ENCODE peak calls at places on chromosomes 2 and 18, in four cellular contexts. I, R, X and B are unnamed samples.

GRCh38 chr18:6601241-6601640 is 128.3 kb upstream of the ARHGAP28 start:
- DNase-seq in X (no peak), R (no peak), I (no peak), B (no peak)

GRCh38 chr2:88857274-88857741 is 165.8 kb downstream of the RPIA start:
- DNase-seq in X (no peak), R (no peak), I (no peak), B (no peak)

GRCh38 chr2:121999273-121999672 is 243.8 kb downstream of the TSN start:
- DNase-seq in I (no peak), X (no peak), R (no peak), B (no peak)

GRCh38 chr2:237888389-237888788 is 29.0 kb downstream of the RAMP1 start:
- DNase-seq in I (no peak), R (no peak), X (no peak), B (no peak)

GRCh38 chr2:705971-706511 is 28.8 kb upstream of the TMEM18 start:
- DNase-seq in R (no peak), I (no peak), X (no peak), B (no peak)

GRCh38 chr2:239949537-239949936 is 75.6 kb downstream of the NDUFA10 start:
- DNase-seq in X (no peak), R (no peak), I (no peak), B (no peak)

GRCh38 chr2:63000801-63001200 is 49.8 kb upstream of the OTX1 start:
- DNase-seq in I (no peak), R (no peak), X (no peak), B (no peak)

GRCh38 chr2:80968450-80968849 is 663.9 kb upstream of the LRRTM1 start:
- DNase-seq in R (no peak), I (no peak), X (no peak), B (no peak)

GRCh38 chr2:61471905-61472805 is 1.3 kb upstream of the USP34 start:
- DNase-seq in X (no peak), R (no peak), I (peak), B (no peak)

GRCh38 chr18:11872479-11873136 is 21.4 kb downstream of the CHMP1B start:
- DNase-seq in I (peak), X (peak), R (no peak), B (no peak)

GRCh38 chr2:100416939-100417744 is at the start of gene CHST10:
- DNase-seq in X (no peak), I (peak), R (peak), B (no peak)

GRCh38 chr2:239297142-239298125 is 103.4 kb downstream of the HDAC4 start:
- DNase-seq in I (peak), R (no peak), X (no peak), B (peak)

GRCh38 chr2:143616452-143616851 is 487.2 kb downstream of the ARHGAP15 start:
- DNase-seq in R (no peak), I (no peak), X (no peak), B (no peak)

GRCh38 chr18:21241224-21242131 is 554 bp upstream of the GREB1L start:
- DNase-seq in R (no peak), X (no peak), I (peak), B (no peak)

DNA sequence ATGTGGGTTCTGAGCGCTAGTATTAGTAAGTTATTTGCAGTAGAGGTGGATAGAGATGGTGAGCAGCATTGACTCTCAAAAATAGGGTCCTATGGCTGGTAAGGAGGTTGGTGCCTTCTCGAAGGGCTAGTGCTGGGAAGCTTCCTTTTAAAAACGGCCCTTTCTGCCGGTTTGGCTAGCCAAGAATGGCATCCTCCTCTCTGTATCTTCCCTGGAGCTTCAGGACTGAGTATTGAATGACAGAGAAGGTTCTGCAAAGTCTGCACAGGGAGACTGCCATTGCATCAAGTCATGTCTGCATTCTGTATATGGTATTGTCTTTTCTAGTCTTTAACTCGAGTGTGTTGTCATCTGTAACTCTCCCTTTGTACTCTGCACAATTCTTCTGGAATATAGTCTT is 1.0 kb downstream of the LDLRAD4 start:
- DNase-seq in R (no peak), X (no peak), I (no peak), B (peak)
- H3K4me3 ChIP-seq in R (no peak), X (no peak), I (no peak), B (peak)

GRCh38 chr2:47898089-47898731 is 8.1 kb downstream of the FBXO11 start:
- DNase-seq in I (no peak), X (no peak), R (no peak), B (no peak)
- H3K4me3 ChIP-seq in I (no peak), X (no peak), R (no peak), B (peak)

GRCh38 chr2:208407667-208408066 is 1.1 kb downstream of the PTH2R start:
- DNase-seq in R (no peak), X (no peak), I (peak), B (no peak)

DNA sequence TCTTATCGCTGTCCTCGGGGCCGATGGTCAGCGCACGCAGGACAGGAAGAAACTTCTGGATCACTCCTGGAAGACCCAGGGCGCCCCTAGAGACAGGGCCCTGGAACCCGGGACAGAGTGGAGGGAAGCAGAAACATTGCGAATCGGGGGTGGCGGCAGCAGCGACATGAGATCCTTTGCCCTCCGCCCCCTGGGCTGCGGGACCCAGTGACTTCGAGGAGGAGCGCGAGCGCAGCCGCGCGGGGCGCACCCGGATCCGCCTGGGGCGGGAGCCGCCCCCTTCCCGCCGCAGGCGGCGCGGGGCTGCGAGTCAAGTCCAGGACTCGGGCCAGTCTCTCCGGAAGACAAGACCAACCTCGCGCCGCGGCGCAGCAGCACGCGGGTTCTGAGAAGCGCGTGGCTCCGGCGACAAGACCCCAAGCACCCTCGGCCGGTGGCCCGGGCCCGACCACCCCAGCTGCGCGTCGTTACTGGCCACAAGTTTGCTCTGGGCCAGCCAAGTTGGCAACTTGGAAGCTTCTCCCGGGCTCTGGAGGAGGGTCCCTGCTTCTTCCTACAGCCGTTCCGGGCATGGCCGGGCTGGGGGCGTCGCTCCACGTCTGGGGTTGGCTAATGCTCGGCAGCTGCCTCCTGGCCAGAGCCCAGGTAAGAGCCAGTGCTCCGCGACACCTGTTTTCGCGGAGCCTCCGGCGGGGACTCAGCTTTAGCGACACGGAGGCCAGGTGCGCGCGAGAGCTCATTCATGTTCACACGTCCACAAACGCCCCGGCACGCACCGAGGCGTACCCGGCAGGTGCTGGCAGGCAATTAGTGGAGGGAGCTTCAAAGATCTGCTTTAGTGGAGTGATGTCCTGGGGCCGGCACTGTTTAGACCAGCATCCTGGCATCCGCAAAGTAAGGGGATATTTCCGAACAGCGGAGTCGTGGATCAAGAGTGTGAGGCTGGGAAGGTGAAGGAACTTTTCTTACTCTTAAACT is at the start of gene PTH2R:
- DNase-seq in I (peak), X (no peak), R (no peak), B (no peak)
- H3K4me3 ChIP-seq in I (peak), X (no peak), R (no peak), B (no peak)

GRCh38 chr2:110770308-110770695 is 37.9 kb downstream of the ACOXL start:
- DNase-seq in I (peak), X (no peak), R (no peak), B (no peak)
- H3K4me3 ChIP-seq in I (no peak), X (no peak), R (no peak), B (no peak)

GRCh38 chr2:5692561-5693287 is 540 bp downstream of the SOX11 start:
- DNase-seq in R (no peak), I (no peak), X (no peak), B (no peak)
- H3K4me3 ChIP-seq in R (no peak), I (no peak), X (no peak), B (no peak)

DNA sequence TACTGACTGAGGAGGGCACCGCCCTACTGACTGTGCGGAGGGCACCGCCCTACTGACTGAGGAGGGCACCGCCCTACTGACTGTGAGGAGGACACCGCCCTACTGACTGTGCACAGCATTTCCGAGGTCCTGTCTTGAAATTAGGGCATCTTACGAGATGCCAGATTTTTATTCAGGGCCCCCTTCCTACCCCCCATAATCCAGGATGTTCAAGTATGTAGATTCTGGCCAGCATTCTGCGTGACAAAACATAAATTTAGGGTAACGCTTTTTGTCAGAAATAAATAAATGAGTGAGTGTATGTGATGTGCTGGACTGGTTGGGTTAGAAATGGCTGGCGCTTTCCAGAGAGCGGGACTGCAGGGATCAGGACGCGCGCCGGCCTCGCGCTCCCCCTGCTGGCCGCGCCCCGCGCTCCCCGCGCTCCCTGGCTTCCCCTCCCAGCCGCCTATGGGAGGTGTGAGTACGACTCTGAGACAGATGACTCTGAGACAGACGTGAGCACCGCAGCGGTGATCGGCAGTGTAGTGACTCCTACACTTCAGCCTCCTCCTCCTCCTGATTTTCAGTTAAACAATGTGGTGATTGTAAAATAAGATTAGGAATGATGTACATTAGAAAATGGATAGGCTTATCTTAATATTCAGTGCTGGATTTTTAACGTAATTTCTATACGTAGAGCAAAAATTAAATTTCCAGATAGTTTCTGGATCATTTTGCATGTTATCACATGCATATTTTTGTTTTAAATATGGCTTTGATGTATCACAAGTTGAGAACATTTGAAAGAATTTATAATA is 149.2 kb upstream of the NFATC1 start:
- DNase-seq in I (peak), R (peak), X (peak), B (peak)
- H3K4me3 ChIP-seq in I (no peak), R (no peak), X (peak), B (peak)

GRCh38 chr2:54595999-54596903 is 127.2 kb upstream of the EML6 start:
- DNase-seq in R (no peak), I (no peak), X (no peak), B (peak)
- H3K4me3 ChIP-seq in R (peak), I (no peak), X (no peak), B (peak)

GRCh38 chr2:191739194-191739593 is 61.3 kb downstream of the NABP1 start:
- DNase-seq in R (no peak), I (no peak), X (no peak), B (no peak)
- H3K4me3 ChIP-seq in R (no peak), I (no peak), X (no peak), B (no peak)

GRCh38 chr2:46448656-46449055 is 30.7 kb upstream of the TMEM247 start:
- DNase-seq in X (no peak), R (no peak), I (no peak), B (no peak)
- H3K4me3 ChIP-seq in X (no peak), R (no peak), I (no peak), B (no peak)

GRCh38 chr2:241064008-241064801 is 37.9 kb downstream of the MTERF4 start:
- DNase-seq in R (no peak), I (peak), X (peak), B (peak)
- H3K4me3 ChIP-seq in R (no peak), I (peak), X (peak), B (no peak)